ENCODE peak calls at places on chromosomes 5 and 9, in four cellular contexts. W is suprapubic skin, F is uterus, X is IMR-90. N is an unnamed sample.

GRCh38 chr9:137023157-137023556 is 4.9 kb downstream of the ABCA2 start:
- DNase-seq in X (no peak), F (no peak), W (no peak), N (no peak)

GRCh38 chr9:92492781-92493401 is 10.6 kb upstream of the ASPN start:
- DNase-seq in W (no peak), F (no peak), X (no peak), N (no peak)

GRCh38 chr5:98498028-98498427 is 275.4 kb upstream of the RGMB start:
- DNase-seq in F (no peak), W (no peak), X (no peak), N (no peak)

GRCh38 chr5:55896663-55897062 is 45.5 kb downstream of the IL31RA start:
- DNase-seq in F (no peak), X (no peak), W (no peak), N (no peak)

GRCh38 chr9:135227641-135228251 is 140.3 kb downstream of the OLFM1 start:
- DNase-seq in X (no peak), W (peak), F (no peak), N (peak)

GRCh38 chr9:68780377-68780707 is 75.3 kb downstream of the PIP5K1B start:
- DNase-seq in W (no peak), F (no peak), X (no peak), N (peak)

GRCh38 chr9:130479587-130479986 is 34.8 kb downstream of the ASS1 start:
- DNase-seq in W (no peak), X (no peak), F (no peak), N (no peak)

GRCh38 chr5:33843579-33843978 is 48.2 kb downstream of the ADAMTS12 start:
- DNase-seq in F (no peak), W (no peak), X (peak), N (no peak)

GRCh38 chr5:25516136-25516535 is 871.4 kb upstream of the CDH10 start:
- DNase-seq in W (no peak), F (no peak), X (no peak), N (no peak)

GRCh38 chr5:82922086-82922734 is 155.0 kb downstream of the TMEM167A start:
- DNase-seq in W (no peak), F (no peak), X (no peak), N (no peak)

GRCh38 chr9:128007566-128008138 is 26.9 kb upstream of the EEIG1 start:
- DNase-seq in F (no peak), W (no peak), X (peak), N (no peak)
- TF ChIP-seq POLR2A in F (no peak), W (no peak), X (no peak), N (no peak)

DNA sequence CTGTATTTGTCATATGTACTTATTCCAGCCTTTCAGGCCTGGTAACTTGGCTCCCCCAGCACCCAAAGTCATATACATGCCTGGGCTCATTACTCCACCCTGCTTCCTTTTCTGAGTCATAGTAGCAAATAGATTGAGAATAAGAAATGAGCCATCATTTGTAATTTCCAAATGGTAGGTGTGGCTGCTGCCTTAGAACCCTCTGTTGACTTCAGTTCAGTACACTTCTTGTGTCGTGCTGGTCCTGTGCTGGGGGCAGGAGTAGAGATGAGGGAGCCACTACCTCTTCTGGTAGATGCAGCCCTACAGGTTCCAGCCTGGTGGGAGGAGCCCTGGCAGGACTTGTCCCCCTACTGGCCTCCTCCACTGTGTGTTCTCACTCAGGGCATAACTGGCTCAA is 11.1 kb downstream of the GM2A start:
- DNase-seq in F (no peak), X (peak), W (no peak), N (no peak)
- TF ChIP-seq POLR2A in F (no peak), X (no peak), W (no peak), N (no peak)

GRCh38 chr9:84254972-84255371 is 85.6 kb downstream of the SLC28A3 start:
- DNase-seq in F (no peak), W (no peak), X (no peak), N (no peak)

GRCh38 chr9:84261082-84261746 is 79.3 kb downstream of the SLC28A3 start:
- DNase-seq in W (peak), F (peak), X (peak), N (peak)

GRCh38 chr9:84258371-84258770 is 82.2 kb downstream of the SLC28A3 start:
- DNase-seq in W (no peak), X (no peak), F (no peak), N (no peak)

DNA sequence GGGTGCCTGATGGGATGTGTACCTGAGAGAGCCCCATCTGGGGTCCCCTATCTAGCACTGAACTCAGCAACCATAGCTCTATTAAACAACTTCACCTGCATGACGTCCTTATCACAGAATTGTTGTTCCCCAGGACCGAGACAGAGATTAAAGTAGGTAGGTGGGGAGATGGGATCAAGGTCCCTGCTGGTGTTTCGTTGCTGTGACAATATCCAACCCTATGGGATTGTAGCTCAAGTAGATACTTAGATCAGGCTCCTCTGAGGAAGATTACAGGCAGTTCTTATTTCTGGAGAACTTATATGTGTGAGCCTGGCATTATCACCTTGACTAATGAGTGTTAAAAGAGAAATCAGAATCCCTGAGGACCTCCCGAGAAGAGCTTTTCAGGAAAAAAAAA is 84.9 kb downstream of the SLC28A3 start:
- DNase-seq in F (no peak), W (no peak), X (no peak), N (no peak)
- TF ChIP-seq POLR2A in F (no peak), W (no peak), X (no peak), N (no peak)

DNA sequence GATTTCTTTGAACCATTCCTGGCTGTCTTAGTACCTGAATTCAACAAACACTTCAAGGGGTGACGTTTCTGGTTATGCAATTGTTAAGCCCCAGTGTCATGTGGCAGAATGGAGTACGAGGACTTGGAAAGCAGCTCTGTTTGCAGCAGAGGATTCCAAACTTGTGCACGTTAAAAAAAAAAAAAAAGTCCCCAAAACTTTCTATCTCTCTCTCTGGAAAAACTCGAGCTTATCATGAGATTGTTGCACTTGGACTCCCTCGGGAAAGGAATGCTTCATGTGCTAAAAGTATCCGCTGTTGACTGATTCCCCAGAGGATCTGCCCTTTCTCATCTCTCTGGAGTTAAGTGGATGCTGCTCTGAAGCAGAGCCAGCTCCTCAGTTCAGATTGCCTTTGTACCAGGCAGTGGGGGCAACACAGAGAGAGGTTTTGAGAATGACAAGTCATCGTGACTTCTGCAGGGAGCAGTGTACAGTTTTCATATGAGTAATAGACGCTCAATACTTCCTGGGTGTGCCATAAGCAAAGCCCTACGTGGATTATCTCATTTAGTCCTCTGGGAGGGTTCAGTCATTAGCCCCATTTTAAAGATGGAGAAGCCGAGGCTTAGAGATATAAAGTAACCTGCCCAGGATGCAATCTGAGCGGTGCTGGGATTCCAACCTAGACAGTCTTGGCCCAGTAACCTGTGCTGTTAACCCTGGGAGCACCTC is 28.1 kb downstream of the TMOD1 start:
- DNase-seq in X (peak), F (no peak), W (no peak), N (peak)
- TF ChIP-seq POLR2A in X (no peak), F (no peak), W (no peak), N (no peak)

GRCh38 chr5:9544056-9544455 is 1.8 kb downstream of the SEMA5A start:
- DNase-seq in X (peak), F (no peak), W (no peak), N (no peak)

GRCh38 chr5:9544502-9545300 is 1.2 kb downstream of the SEMA5A start:
- DNase-seq in F (peak), W (peak), X (peak), N (peak)

GRCh38 chr5:9545301-9545958 is 445 bp downstream of the SEMA5A start:
- DNase-seq in F (no peak), X (no peak), W (peak), N (peak)

GRCh38 chr5:9546973-9547947 is 1.4 kb upstream of the SEMA5A start:
- DNase-seq in W (no peak), X (peak), F (no peak), N (peak)

GRCh38 chr5:9545959-9546851 is at the start of gene SEMA5A:
- DNase-seq in X (peak), F (peak), W (peak), N (peak)
- TF ChIP-seq POLR2A in X (peak), F (no peak), W (no peak), N (peak)

GRCh38 chr5:140075371-140075770 is 32.3 kb upstream of the NRG2 start:
- DNase-seq in W (no peak), F (no peak), X (peak), N (no peak)

GRCh38 chr5:140076788-140077187 is 33.7 kb upstream of the NRG2 start:
- DNase-seq in W (no peak), X (no peak), F (no peak), N (no peak)

GRCh38 chr5:140076142-140076541 is 33.0 kb upstream of the NRG2 start:
- DNase-seq in X (no peak), F (no peak), W (no peak), N (no peak)

GRCh38 chr5:140073296-140073695 is 30.2 kb upstream of the NRG2 start:
- DNase-seq in X (peak), W (no peak), F (no peak), N (no peak)

DNA sequence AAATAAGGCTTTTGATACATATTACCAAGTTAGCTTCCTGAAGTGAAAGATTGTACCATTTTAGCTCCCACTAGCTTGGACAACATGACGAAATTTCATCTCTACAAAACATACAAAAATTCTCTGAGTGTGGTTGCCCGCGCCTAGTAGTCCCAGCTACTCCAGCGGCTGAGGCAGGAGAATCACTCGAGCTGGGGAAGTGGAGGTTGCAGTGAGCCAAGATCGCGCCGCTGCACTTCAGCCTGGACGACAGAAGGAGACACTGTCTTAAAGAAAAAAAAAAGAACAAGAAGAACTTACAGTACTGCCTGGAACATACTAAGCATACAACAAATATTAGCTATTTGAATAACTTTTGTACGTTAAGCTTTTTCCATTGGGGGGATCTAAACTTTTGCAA is 29.7 kb upstream of the NRG2 start:
- DNase-seq in X (no peak), F (no peak), W (no peak), N (no peak)
- TF ChIP-seq POLR2A in X (no peak), F (no peak), W (no peak), N (no peak)

DNA sequence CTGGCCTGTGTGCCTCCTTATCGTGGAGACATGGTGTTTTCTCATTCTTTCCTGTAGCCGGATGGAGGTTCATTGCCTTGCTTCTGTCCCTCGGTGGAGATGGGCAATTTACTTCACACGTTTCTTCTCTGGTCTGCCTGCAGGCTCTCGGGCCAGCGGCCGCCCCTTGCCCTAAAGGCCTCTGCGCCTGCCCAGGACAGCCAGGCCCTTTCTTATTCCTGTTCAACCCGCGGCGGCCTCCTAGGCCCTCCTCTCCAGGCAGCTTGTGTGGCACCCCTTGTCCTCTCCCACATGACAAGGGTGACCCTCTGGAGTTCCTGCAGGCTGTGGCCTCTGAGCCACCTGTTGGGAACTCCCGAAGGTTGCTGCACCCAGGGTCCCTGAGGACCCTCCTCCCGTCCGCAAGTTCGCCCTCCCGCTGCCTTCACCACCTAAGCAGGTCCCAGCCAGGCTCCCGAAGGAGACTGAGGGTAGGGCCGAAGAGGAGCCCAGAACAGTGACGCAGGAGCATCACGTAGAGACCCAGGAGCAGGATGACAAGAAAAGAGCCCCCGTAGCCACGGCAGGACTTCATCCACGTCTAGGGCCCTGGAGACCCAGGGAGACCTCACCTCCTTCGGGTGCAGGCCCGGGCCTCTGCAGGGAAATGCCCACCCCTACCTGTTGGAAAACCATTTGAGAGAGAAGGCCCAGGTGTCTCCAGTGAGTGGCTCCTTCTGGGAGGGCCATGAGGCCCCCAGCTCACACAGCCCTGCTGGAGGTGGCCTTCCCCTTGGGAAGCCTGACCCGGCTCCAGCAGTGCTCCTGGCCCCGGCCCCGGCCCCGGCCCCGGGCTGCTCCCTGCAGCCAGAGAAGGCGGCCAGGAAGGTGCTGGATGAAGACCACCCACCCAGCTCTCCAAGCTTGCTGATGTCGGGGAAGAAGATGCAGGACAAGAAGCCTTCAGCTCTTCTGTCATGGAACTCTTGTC is 291.4 kb downstream of the TLE4 start:
- DNase-seq in W (no peak), F (no peak), X (no peak), N (no peak)
- TF ChIP-seq POLR2A in W (no peak), F (no peak), X (no peak), N (no peak)

N was measured in ovary.